ENCODE peak calls at places on chromosome 22, in eight cellular contexts. E is K562; F is spleen; Y is tibial artery; D is CD4-positive, alpha-beta T cell; G is Peyer's patch; R is GM13976; M is kidney epithelial cell. H is an unnamed sample.

GRCh38 chr22:24460418-24461089 is 33.2 kb downstream of the ADORA2A start:
- DNase-seq in E (no peak), F (no peak), Y (no peak), D (no peak), G (no peak), R (peak), M (no peak), H (no peak)

GRCh38 chr22:45268958-45269844 is 15.5 kb upstream of the UPK3A start:
- DNase-seq in E (peak), F (peak), Y (peak), D (peak), G (peak), R (peak), M (no peak), H (no peak)

GRCh38 chr22:49772692-49773091 is 55.0 kb downstream of the BRD1 start:
- DNase-seq in E (peak), F (no peak), Y (no peak), D (no peak), G (no peak), R (no peak), M (no peak), H (peak)

GRCh38 chr22:26502688-26503561 is 9.3 kb downstream of the TFIP11 start:
- DNase-seq in E (no peak), F (peak), Y (no peak), D (peak), G (peak), R (peak), M (no peak), H (no peak)

GRCh38 chr22:50262460-50262911 is 1.0 kb upstream of the MAPK12 start:
- DNase-seq in E (peak), F (no peak), Y (no peak), D (no peak), G (no peak), R (no peak), M (no peak), H (no peak)

GRCh38 chr22:39129081-39129480 is 23.4 kb downstream of the CBX7 start:
- DNase-seq in E (no peak), F (no peak), Y (no peak), D (no peak), G (no peak), R (no peak), M (no peak), H (no peak)

GRCh38 chr22:38325575-38325974 is 8.3 kb upstream of the CSNK1E start:
- DNase-seq in E (no peak), F (no peak), Y (no peak), D (no peak), G (no peak), R (no peak), M (no peak), H (no peak)

GRCh38 chr22:45069925-45070324 is 60.1 kb upstream of the PHF21B start:
- DNase-seq in E (no peak), F (no peak), Y (no peak), D (no peak), G (no peak), R (no peak), M (no peak), H (no peak)

GRCh38 chr22:21693999-21694341 is 28.2 kb downstream of the PPIL2 start:
- DNase-seq in E (no peak), F (no peak), Y (no peak), D (no peak), G (no peak), R (no peak), M (no peak), H (no peak)

GRCh38 chr22:25484498-25484897 is 80.0 kb upstream of the GRK3 start:
- DNase-seq in E (no peak), F (no peak), Y (no peak), D (no peak), G (no peak), R (no peak), M (no peak), H (no peak)

GRCh38 chr22:49278357-49278756 is 549.3 kb downstream of the BRD1 start:
- DNase-seq in E (no peak), F (no peak), Y (no peak), D (no peak), G (no peak), R (no peak), M (no peak), H (peak)

GRCh38 chr22:19963863-19964642 is 22.4 kb upstream of the TXNRD2 start:
- DNase-seq in E (no peak), F (no peak), Y (no peak), D (no peak), G (no peak), R (no peak), M (no peak), H (no peak)

GRCh38 chr22:50303848-50304527 is 3.5 kb downstream of the PLXNB2 start:
- DNase-seq in E (peak), F (no peak), Y (peak), D (no peak), G (peak), R (no peak), M (no peak), H (no peak)

GRCh38 chr22:40533712-40534378 is 102.7 kb downstream of the MRTFA start:
- DNase-seq in E (peak), F (no peak), Y (no peak), D (peak), G (peak), R (peak), M (no peak), H (no peak)

GRCh38 chr22:20655623-20656022 is 118.3 kb upstream of the SERPIND1 start:
- DNase-seq in E (no peak), F (no peak), Y (no peak), D (no peak), G (no peak), R (no peak), M (no peak), H (no peak)

GRCh38 chr22:24564376-24565058 is 8.7 kb downstream of the SNRPD3 start:
- DNase-seq in E (no peak), F (peak), Y (no peak), D (no peak), G (no peak), R (no peak), M (no peak), H (no peak)

GRCh38 chr22:45615364-45615763 is 56.3 kb upstream of the ATXN10 start:
- DNase-seq in E (no peak), F (no peak), Y (no peak), D (no peak), G (no peak), R (no peak), M (no peak), H (peak)

GRCh38 chr22:43550024-43550620 is 138.3 kb downstream of the MPPED1 start:
- DNase-seq in E (no peak), F (no peak), Y (peak), D (no peak), G (no peak), R (no peak), M (no peak), H (no peak)

GRCh38 chr22:42511401-42511891 is 8.2 kb downstream of the RRP7A start:
- DNase-seq in E (no peak), F (no peak), Y (no peak), D (no peak), G (no peak), R (no peak), M (no peak), H (no peak)

GRCh38 chr22:39512026-39512425 is 8.3 kb upstream of the ATF4 start:
- DNase-seq in E (no peak), F (no peak), Y (no peak), D (no peak), G (no peak), R (no peak), M (no peak), H (no peak)

GRCh38 chr22:50314455-50315288 is 7.2 kb upstream of the PLXNB2 start:
- DNase-seq in E (peak), F (peak), Y (peak), D (peak), G (peak), R (peak), M (no peak), H (peak)

GRCh38 chr22:29117799-29118477 is 45.1 kb downstream of the KREMEN1 start:
- DNase-seq in E (no peak), F (no peak), Y (no peak), D (no peak), G (no peak), R (no peak), M (no peak), H (no peak)

GRCh38 chr22:19810381-19811141 is 44.1 kb downstream of the GNB1L start:
- DNase-seq in E (no peak), F (peak), Y (peak), D (no peak), G (no peak), R (no peak), M (peak), H (no peak)

GRCh38 chr22:23214398-23214797 is 34.1 kb downstream of the BCR start:
- DNase-seq in E (peak), F (peak), Y (no peak), D (no peak), G (no peak), R (no peak), M (no peak), H (no peak)

GRCh38 chr22:23212061-23213030 is 32.0 kb downstream of the BCR start:
- DNase-seq in E (peak), F (peak), Y (no peak), D (no peak), G (no peak), R (no peak), M (no peak), H (no peak)

GRCh38 chr22:23215294-23216204 is 35.2 kb downstream of the BCR start:
- DNase-seq in E (peak), F (peak), Y (no peak), D (no peak), G (no peak), R (no peak), M (no peak), H (peak)

GRCh38 chr22:23213031-23213555 is 32.8 kb downstream of the BCR start:
- DNase-seq in E (peak), F (peak), Y (no peak), D (no peak), G (no peak), R (no peak), M (no peak), H (no peak)

GRCh38 chr22:23213581-23214341 is 33.5 kb downstream of the BCR start:
- DNase-seq in E (peak), F (peak), Y (no peak), D (no peak), G (no peak), R (no peak), M (no peak), H (no peak)
- TF ChIP-seq CTCF in E (no peak), F (no peak), Y (no peak), D (no peak), G (no peak), R (no peak), M (no peak), H (no peak)

DNA sequence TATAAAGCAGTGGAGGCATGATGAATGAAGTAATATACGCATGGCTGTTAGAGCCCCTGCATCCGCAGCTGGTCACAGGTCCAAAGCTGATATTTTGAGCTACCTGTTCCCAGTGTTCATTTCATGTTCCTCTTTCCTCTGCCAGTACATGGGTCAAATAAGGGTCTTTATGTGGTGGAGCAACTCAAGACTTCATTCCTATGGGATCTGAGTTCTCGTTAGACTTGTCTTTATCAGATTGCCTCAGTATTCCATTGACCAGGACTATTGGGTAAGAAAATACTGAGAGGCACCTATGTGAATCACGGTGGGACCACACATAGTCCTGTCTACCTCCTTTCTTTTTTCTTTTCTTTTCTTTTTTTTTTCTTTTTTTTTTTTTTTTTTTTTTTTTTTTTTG is 25.2 kb downstream of the NCF4 start:
- DNase-seq in E (no peak), F (no peak), Y (no peak), D (no peak), G (no peak), R (no peak), M (no peak), H (no peak)
- TF ChIP-seq CTCF in E (no peak), F (no peak), Y (no peak), D (no peak), G (no peak), R (no peak), M (no peak), H (no peak)

DNA sequence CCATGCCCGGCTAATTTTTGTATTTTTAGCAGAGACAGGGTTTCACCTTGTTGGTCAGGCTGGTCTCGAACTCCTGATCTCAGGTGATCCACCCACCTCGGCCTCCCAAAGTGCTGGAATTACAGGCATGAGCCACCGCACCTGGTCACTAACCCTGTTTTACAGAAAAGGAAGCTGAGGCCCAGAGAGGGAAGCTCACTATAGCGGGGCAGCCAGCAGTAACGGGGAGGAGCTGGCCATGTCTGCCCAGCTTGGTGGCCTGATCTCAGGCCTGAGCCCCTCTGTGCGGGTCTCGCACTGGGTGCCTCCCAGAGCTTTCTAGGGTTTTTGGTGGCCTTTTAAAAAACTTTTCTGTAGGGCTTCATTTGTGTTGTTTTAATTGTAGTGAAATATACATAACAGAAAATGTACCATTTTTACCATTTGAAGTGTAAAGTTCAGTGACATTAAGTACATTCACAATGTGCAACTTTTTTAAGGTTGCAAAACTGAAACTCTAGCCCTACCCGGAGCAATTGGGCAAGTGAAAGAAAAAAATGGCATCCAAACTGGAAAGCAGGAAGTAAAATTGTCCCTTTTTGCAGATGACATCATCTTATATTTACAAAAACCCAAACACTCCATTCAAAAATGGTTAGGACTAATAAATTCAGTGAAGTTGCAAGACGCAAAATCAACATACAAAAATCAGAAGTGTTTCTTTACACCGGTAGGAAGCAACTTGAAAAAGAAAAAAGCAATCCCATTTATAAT is 14.5 kb upstream of the CYTH4 start:
- DNase-seq in E (no peak), F (peak), Y (no peak), D (no peak), G (no peak), R (no peak), M (no peak), H (peak)
- TF ChIP-seq CTCF in E (no peak), F (no peak), Y (no peak), D (no peak), G (no peak), R (no peak), M (no peak), H (no peak)

GRCh38 chr22:22810018-22810427 is 77.6 kb upstream of the IGLL5 start:
- DNase-seq in E (peak), F (peak), Y (peak), D (no peak), G (peak), R (peak), M (no peak), H (no peak)
- TF ChIP-seq CTCF in E (no peak), F (peak), Y (peak), D (no peak), G (peak), R (peak), M (no peak), H (peak)

GRCh38 chr22:30824096-30824495 is 129.4 kb downstream of the OSBP2 start:
- DNase-seq in E (no peak), F (no peak), Y (peak), D (no peak), G (no peak), R (no peak), M (no peak), H (no peak)

GRCh38 chr22:30823015-30823370 is 128.3 kb downstream of the OSBP2 start:
- DNase-seq in E (peak), F (no peak), Y (peak), D (no peak), G (no peak), R (no peak), M (no peak), H (no peak)

GRCh38 chr22:30821863-30822215 is 127.2 kb downstream of the OSBP2 start:
- DNase-seq in E (no peak), F (no peak), Y (peak), D (no peak), G (no peak), R (no peak), M (no peak), H (no peak)

GRCh38 chr22:30821381-30821780 is 126.7 kb downstream of the OSBP2 start:
- DNase-seq in E (no peak), F (no peak), Y (peak), D (no peak), G (no peak), R (no peak), M (no peak), H (no peak)

DNA sequence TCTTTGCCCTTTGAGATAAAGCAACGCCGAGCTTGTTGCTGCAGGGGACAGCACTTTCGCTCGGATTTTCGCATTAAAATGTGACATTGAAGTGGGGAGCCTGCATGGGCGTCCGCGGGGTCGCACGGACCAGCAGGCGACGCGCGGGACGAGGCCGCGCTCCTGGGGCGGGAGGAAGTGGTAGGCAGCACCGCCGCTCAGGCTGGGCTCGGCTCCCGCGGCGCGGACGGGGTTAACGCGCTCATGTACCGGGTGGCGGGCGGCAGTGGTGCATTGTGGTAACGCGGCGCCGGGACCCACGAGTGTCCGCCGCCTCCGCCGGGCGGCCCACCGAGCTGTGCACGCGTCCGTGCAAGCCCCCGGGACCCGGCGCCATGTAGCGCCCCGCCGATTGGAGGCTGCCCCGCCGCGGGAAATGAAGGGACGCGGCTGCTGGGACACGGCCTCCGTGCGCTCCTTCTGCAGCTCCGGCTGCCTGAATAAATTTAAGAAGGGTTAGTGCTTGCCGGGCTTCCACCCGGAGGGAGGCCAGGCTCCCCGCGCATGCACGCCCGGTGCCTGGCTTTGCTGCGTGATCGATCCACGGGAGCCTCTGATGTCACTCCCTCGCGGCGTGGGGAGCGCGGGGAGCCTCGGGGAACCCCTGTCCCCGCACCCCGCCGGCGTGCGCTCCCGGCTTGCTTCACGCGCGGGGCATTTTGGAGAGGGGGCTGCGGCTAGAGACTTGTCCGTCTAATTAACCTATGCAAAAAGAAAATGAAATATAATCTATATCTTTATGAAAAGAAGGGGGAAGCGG is 127.7 kb downstream of the OSBP2 start:
- DNase-seq in E (peak), F (no peak), Y (peak), D (no peak), G (no peak), R (no peak), M (no peak), H (no peak)
- TF ChIP-seq CTCF in E (no peak), F (no peak), Y (no peak), D (no peak), G (no peak), R (no peak), M (no peak), H (no peak)

GRCh38 chr22:35337932-35338331 is 38.2 kb downstream of the TOM1 start:
- DNase-seq in E (peak), F (no peak), Y (no peak), D (no peak), G (no peak), R (no peak), M (no peak), H (no peak)
- TF ChIP-seq CTCF in E (peak), F (no peak), Y (no peak), D (no peak), G (no peak), R (peak), M (peak), H (no peak)